ENCODE peak calls at places on chromosomes 6 and 20, in seven cellular contexts. One of them, this sample, is unnamed.

GRCh38 chr20:46751856-46752255 is 42.4 kb downstream of the SLC2A10 start:
- DNase-seq in nephron progenitor cell: no peak
- DNase-seq in heart right ventricle: no peak
- DNase-seq in glutamatergic neuron: no peak
- DNase-seq in GM20000: no peak
- DNase-seq in mammary epithelial cell: no peak
- DNase-seq in dorsolateral prefrontal cortex: no peak
- DNase-seq in this sample: no peak

GRCh38 chr20:32247957-32248497 is 29.4 kb upstream of the KIF3B start:
- DNase-seq in nephron progenitor cell: no peak
- DNase-seq in heart right ventricle: no peak
- DNase-seq in glutamatergic neuron: no peak
- DNase-seq in GM20000: no peak
- DNase-seq in mammary epithelial cell: no peak
- DNase-seq in dorsolateral prefrontal cortex: no peak
- DNase-seq in this sample: no peak

GRCh38 chr20:32610897-32611218 is 25.7 kb upstream of the NOL4L start:
- DNase-seq in nephron progenitor cell: no peak
- DNase-seq in heart right ventricle: no peak
- DNase-seq in glutamatergic neuron: no peak
- DNase-seq in GM20000: no peak
- DNase-seq in mammary epithelial cell: no peak
- DNase-seq in dorsolateral prefrontal cortex: no peak
- DNase-seq in this sample: no peak

GRCh38 chr6:68633654-68634502 is 1.2 kb upstream of the ADGRB3 start:
- DNase-seq in nephron progenitor cell: no peak
- DNase-seq in heart right ventricle: no peak
- DNase-seq in glutamatergic neuron: no peak
- DNase-seq in GM20000: no peak
- DNase-seq in mammary epithelial cell: no peak
- DNase-seq in dorsolateral prefrontal cortex: no peak
- DNase-seq in this sample: no peak

GRCh38 chr20:64230461-64231145 is 24.9 kb upstream of the PCMTD2 start:
- DNase-seq in nephron progenitor cell: no peak
- DNase-seq in heart right ventricle: no peak
- DNase-seq in glutamatergic neuron: peak; percentile 8
- DNase-seq in GM20000: no peak
- DNase-seq in mammary epithelial cell: no peak
- DNase-seq in dorsolateral prefrontal cortex: no peak
- DNase-seq in this sample: no peak

GRCh38 chr6:108175592-108176279 is 9.9 kb downstream of the NR2E1 start:
- DNase-seq in nephron progenitor cell: peak; percentile 48
- DNase-seq in heart right ventricle: no peak
- DNase-seq in glutamatergic neuron: no peak
- DNase-seq in GM20000: peak; percentile 41
- DNase-seq in mammary epithelial cell: no peak
- DNase-seq in dorsolateral prefrontal cortex: no peak
- DNase-seq in this sample: no peak

GRCh38 chr20:44572551-44573500 is 9.6 kb upstream of the PKIG start:
- DNase-seq in nephron progenitor cell: no peak
- DNase-seq in heart right ventricle: peak; percentile 64
- DNase-seq in glutamatergic neuron: no peak
- DNase-seq in GM20000: no peak
- DNase-seq in mammary epithelial cell: peak; percentile 85
- DNase-seq in dorsolateral prefrontal cortex: peak; percentile 78
- DNase-seq in this sample: no peak

GRCh38 chr6:129398764-129399163 is 311.2 kb downstream of the ARHGAP18 start:
- DNase-seq in nephron progenitor cell: no peak
- DNase-seq in heart right ventricle: no peak
- DNase-seq in glutamatergic neuron: no peak
- DNase-seq in GM20000: no peak
- DNase-seq in mammary epithelial cell: no peak
- DNase-seq in dorsolateral prefrontal cortex: no peak
- DNase-seq in this sample: no peak

GRCh38 chr6:26205161-26205624 is 118.0 kb downstream of the HFE start:
- DNase-seq in nephron progenitor cell: peak; percentile 67
- DNase-seq in heart right ventricle: peak; percentile 90
- DNase-seq in glutamatergic neuron: peak; percentile 78
- DNase-seq in GM20000: peak; percentile 69
- DNase-seq in mammary epithelial cell: peak; percentile 74
- DNase-seq in dorsolateral prefrontal cortex: peak; percentile 72
- DNase-seq in this sample: peak; percentile 59

GRCh38 chr6:150617062-150617461 is 17.4 kb downstream of the PLEKHG1 start:
- DNase-seq in nephron progenitor cell: no peak
- DNase-seq in heart right ventricle: no peak
- DNase-seq in glutamatergic neuron: no peak
- DNase-seq in GM20000: no peak
- DNase-seq in mammary epithelial cell: no peak
- DNase-seq in dorsolateral prefrontal cortex: no peak
- DNase-seq in this sample: no peak

GRCh38 chr20:53608071-53608455 is 14.4 kb upstream of the ZNF217 start:
- DNase-seq in nephron progenitor cell: no peak
- DNase-seq in heart right ventricle: no peak
- DNase-seq in glutamatergic neuron: no peak
- DNase-seq in GM20000: no peak
- DNase-seq in mammary epithelial cell: no peak
- DNase-seq in dorsolateral prefrontal cortex: no peak
- DNase-seq in this sample: no peak

GRCh38 chr20:63054103-63054474 is 47.3 kb upstream of the BHLHE23 start:
- DNase-seq in nephron progenitor cell: no peak
- DNase-seq in heart right ventricle: no peak
- DNase-seq in glutamatergic neuron: no peak
- DNase-seq in GM20000: no peak
- DNase-seq in mammary epithelial cell: no peak
- DNase-seq in dorsolateral prefrontal cortex: peak; percentile 34
- DNase-seq in this sample: no peak

GRCh38 chr6:144439016-144439415 is 153.9 kb downstream of the UTRN start:
- DNase-seq in nephron progenitor cell: no peak
- DNase-seq in heart right ventricle: no peak
- DNase-seq in glutamatergic neuron: no peak
- DNase-seq in GM20000: no peak
- DNase-seq in mammary epithelial cell: no peak
- DNase-seq in dorsolateral prefrontal cortex: no peak
- DNase-seq in this sample: no peak

GRCh38 chr6:42271834-42272805 is 54.5 kb upstream of the MRPS10 start:
- DNase-seq in nephron progenitor cell: no peak
- DNase-seq in heart right ventricle: no peak
- DNase-seq in glutamatergic neuron: no peak
- DNase-seq in GM20000: no peak
- DNase-seq in mammary epithelial cell: no peak
- DNase-seq in dorsolateral prefrontal cortex: no peak
- DNase-seq in this sample: no peak

GRCh38 chr6:148239777-148240462 is 102.7 kb upstream of the SASH1 start:
- DNase-seq in nephron progenitor cell: no peak
- DNase-seq in heart right ventricle: no peak
- DNase-seq in glutamatergic neuron: no peak
- DNase-seq in GM20000: no peak
- DNase-seq in mammary epithelial cell: no peak
- DNase-seq in dorsolateral prefrontal cortex: no peak
- DNase-seq in this sample: no peak

GRCh38 chr20:4449977-4450715 is 271.6 kb upstream of the PRND start:
- DNase-seq in nephron progenitor cell: no peak
- DNase-seq in heart right ventricle: no peak
- DNase-seq in glutamatergic neuron: no peak
- DNase-seq in GM20000: no peak
- DNase-seq in mammary epithelial cell: peak; percentile 72
- DNase-seq in dorsolateral prefrontal cortex: no peak
- DNase-seq in this sample: no peak

GRCh38 chr20:39036851-39037250 is 74.7 kb downstream of the DHX35 start:
- DNase-seq in nephron progenitor cell: no peak
- DNase-seq in heart right ventricle: no peak
- DNase-seq in glutamatergic neuron: no peak
- DNase-seq in GM20000: no peak
- DNase-seq in mammary epithelial cell: no peak
- DNase-seq in dorsolateral prefrontal cortex: no peak
- DNase-seq in this sample: no peak

GRCh38 chr20:35232575-35232974 is 6.1 kb downstream of the MMP24 start:
- DNase-seq in nephron progenitor cell: no peak
- DNase-seq in heart right ventricle: no peak
- DNase-seq in glutamatergic neuron: no peak
- DNase-seq in GM20000: no peak
- DNase-seq in mammary epithelial cell: no peak
- DNase-seq in dorsolateral prefrontal cortex: no peak
- DNase-seq in this sample: no peak

GRCh38 chr6:147855823-147856222 is 347.3 kb downstream of the SAMD5 start:
- DNase-seq in nephron progenitor cell: no peak
- DNase-seq in heart right ventricle: no peak
- DNase-seq in glutamatergic neuron: no peak
- DNase-seq in GM20000: no peak
- DNase-seq in mammary epithelial cell: peak; percentile 37
- DNase-seq in dorsolateral prefrontal cortex: no peak
- DNase-seq in this sample: no peak

GRCh38 chr6:109486068-109486467 is 3.0 kb upstream of the ZBTB24 start:
- DNase-seq in nephron progenitor cell: no peak
- DNase-seq in heart right ventricle: no peak
- DNase-seq in glutamatergic neuron: no peak
- DNase-seq in GM20000: no peak
- DNase-seq in mammary epithelial cell: peak; percentile 48
- DNase-seq in dorsolateral prefrontal cortex: no peak
- DNase-seq in this sample: no peak

GRCh38 chr6:37131104-37131959 is 38.6 kb upstream of the PIM1 start:
- DNase-seq in nephron progenitor cell: peak; percentile 28
- DNase-seq in heart right ventricle: peak; percentile 82
- DNase-seq in glutamatergic neuron: no peak
- DNase-seq in GM20000: no peak
- DNase-seq in mammary epithelial cell: no peak
- DNase-seq in dorsolateral prefrontal cortex: no peak
- DNase-seq in this sample: peak; percentile 32

GRCh38 chr6:369559-370431 is 21.8 kb upstream of the IRF4 start:
- DNase-seq in nephron progenitor cell: no peak
- DNase-seq in heart right ventricle: no peak
- DNase-seq in glutamatergic neuron: no peak
- DNase-seq in GM20000: no peak
- DNase-seq in mammary epithelial cell: no peak
- DNase-seq in dorsolateral prefrontal cortex: peak; percentile 35
- DNase-seq in this sample: no peak

GRCh38 chr20:38790210-38791053 is 15.1 kb upstream of the PPP1R16B start:
- DNase-seq in nephron progenitor cell: peak; percentile 42
- DNase-seq in heart right ventricle: no peak
- DNase-seq in glutamatergic neuron: peak; percentile 40
- DNase-seq in GM20000: peak; percentile 56
- DNase-seq in mammary epithelial cell: peak; percentile 77
- DNase-seq in dorsolateral prefrontal cortex: no peak
- DNase-seq in this sample: peak; percentile 34

GRCh38 chr6:46421239-46421638 is 70.0 kb downstream of the RCAN2 start:
- DNase-seq in nephron progenitor cell: no peak
- DNase-seq in heart right ventricle: no peak
- DNase-seq in glutamatergic neuron: no peak
- DNase-seq in GM20000: no peak
- DNase-seq in mammary epithelial cell: no peak
- DNase-seq in dorsolateral prefrontal cortex: no peak
- DNase-seq in this sample: no peak
- TF ChIP-seq CTCF in nephron progenitor cell: no peak
- TF ChIP-seq CTCF in heart right ventricle: no peak
- TF ChIP-seq CTCF in glutamatergic neuron: no peak
- TF ChIP-seq CTCF in GM20000: no peak
- TF ChIP-seq CTCF in mammary epithelial cell: no peak
- TF ChIP-seq CTCF in dorsolateral prefrontal cortex: no peak
- TF ChIP-seq CTCF in this sample: no peak

DNA sequence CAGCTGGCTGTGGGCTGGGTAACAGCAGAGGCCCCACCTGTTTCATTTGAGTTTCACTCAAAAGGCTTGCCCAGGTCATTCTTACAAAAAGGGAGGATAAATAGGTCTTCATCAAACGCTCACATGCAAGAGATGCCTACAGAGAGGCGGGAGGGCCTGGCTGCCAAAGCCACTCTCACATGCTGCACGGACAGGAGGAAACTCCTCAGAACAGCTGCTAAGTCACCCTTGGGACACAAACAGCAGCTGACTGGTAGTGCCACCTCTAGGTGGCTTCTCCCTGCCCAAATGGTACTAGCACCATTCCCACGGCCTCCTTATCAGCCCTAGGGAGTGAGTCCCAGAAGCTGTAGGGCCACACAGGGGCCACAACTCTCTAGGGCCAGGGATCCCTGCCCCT is 23.8 kb downstream of the SLC22A23 start:
- DNase-seq in nephron progenitor cell: no peak
- DNase-seq in heart right ventricle: no peak
- DNase-seq in glutamatergic neuron: no peak
- DNase-seq in GM20000: no peak
- DNase-seq in mammary epithelial cell: no peak
- DNase-seq in dorsolateral prefrontal cortex: no peak
- DNase-seq in this sample: no peak
- TF ChIP-seq CTCF in nephron progenitor cell: no peak
- TF ChIP-seq CTCF in heart right ventricle: no peak
- TF ChIP-seq CTCF in glutamatergic neuron: no peak
- TF ChIP-seq CTCF in GM20000: no peak
- TF ChIP-seq CTCF in mammary epithelial cell: no peak
- TF ChIP-seq CTCF in dorsolateral prefrontal cortex: no peak
- TF ChIP-seq CTCF in this sample: no peak

GRCh38 chr6:164856138-164856537 is 453.3 kb downstream of the C6orf118 start:
- DNase-seq in nephron progenitor cell: no peak
- DNase-seq in heart right ventricle: no peak
- DNase-seq in glutamatergic neuron: no peak
- DNase-seq in GM20000: no peak
- DNase-seq in mammary epithelial cell: no peak
- DNase-seq in dorsolateral prefrontal cortex: no peak
- DNase-seq in this sample: no peak

GRCh38 chr6:164861964-164862363 is 447.4 kb downstream of the C6orf118 start:
- DNase-seq in nephron progenitor cell: no peak
- DNase-seq in heart right ventricle: no peak
- DNase-seq in glutamatergic neuron: no peak
- DNase-seq in GM20000: no peak
- DNase-seq in mammary epithelial cell: no peak
- DNase-seq in dorsolateral prefrontal cortex: no peak
- DNase-seq in this sample: no peak

GRCh38 chr6:164855281-164855680 is 454.1 kb downstream of the C6orf118 start:
- DNase-seq in nephron progenitor cell: no peak
- DNase-seq in heart right ventricle: no peak
- DNase-seq in glutamatergic neuron: no peak
- DNase-seq in GM20000: no peak
- DNase-seq in mammary epithelial cell: no peak
- DNase-seq in dorsolateral prefrontal cortex: no peak
- DNase-seq in this sample: no peak

GRCh38 chr6:164854526-164854925 is 454.9 kb downstream of the C6orf118 start:
- DNase-seq in nephron progenitor cell: no peak
- DNase-seq in heart right ventricle: no peak
- DNase-seq in glutamatergic neuron: no peak
- DNase-seq in GM20000: no peak
- DNase-seq in mammary epithelial cell: no peak
- DNase-seq in dorsolateral prefrontal cortex: no peak
- DNase-seq in this sample: no peak

DNA sequence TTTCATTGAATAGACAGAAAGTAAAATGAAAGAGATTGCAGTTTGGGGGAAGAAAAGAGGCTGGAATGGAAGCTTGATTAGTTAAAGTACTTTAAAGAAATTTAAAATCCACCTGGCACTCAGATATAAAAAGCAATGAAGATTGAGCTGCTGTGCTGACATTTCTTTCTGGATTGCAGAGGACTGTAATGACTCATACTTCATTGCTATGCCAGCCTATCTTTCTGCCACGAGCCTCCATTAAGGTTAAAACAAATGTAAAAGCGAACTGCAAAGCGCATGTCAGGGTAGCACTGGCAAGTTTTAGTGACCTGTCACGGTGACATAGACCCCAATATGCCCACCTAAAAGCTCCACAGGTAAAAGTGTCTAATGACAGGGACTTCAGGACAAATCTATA is 449.6 kb downstream of the C6orf118 start:
- DNase-seq in nephron progenitor cell: no peak
- DNase-seq in heart right ventricle: no peak
- DNase-seq in glutamatergic neuron: no peak
- DNase-seq in GM20000: no peak
- DNase-seq in mammary epithelial cell: no peak
- DNase-seq in dorsolateral prefrontal cortex: no peak
- DNase-seq in this sample: no peak
- TF ChIP-seq CTCF in nephron progenitor cell: no peak
- TF ChIP-seq CTCF in heart right ventricle: no peak
- TF ChIP-seq CTCF in glutamatergic neuron: no peak
- TF ChIP-seq CTCF in GM20000: no peak
- TF ChIP-seq CTCF in mammary epithelial cell: no peak
- TF ChIP-seq CTCF in dorsolateral prefrontal cortex: no peak
- TF ChIP-seq CTCF in this sample: no peak

GRCh38 chr6:28988536-28989415 is 16.3 kb downstream of the ZNF311 start:
- DNase-seq in nephron progenitor cell: peak; percentile 84
- DNase-seq in heart right ventricle: peak; percentile 38
- DNase-seq in glutamatergic neuron: peak; percentile 82
- DNase-seq in GM20000: peak; percentile 56
- DNase-seq in mammary epithelial cell: peak; percentile 48
- DNase-seq in dorsolateral prefrontal cortex: no peak
- DNase-seq in this sample: peak; percentile 76
- TF ChIP-seq CTCF in nephron progenitor cell: peak; percentile 65
- TF ChIP-seq CTCF in heart right ventricle: no peak
- TF ChIP-seq CTCF in glutamatergic neuron: peak; percentile 68
- TF ChIP-seq CTCF in GM20000: peak; percentile 17
- TF ChIP-seq CTCF in mammary epithelial cell: no peak
- TF ChIP-seq CTCF in dorsolateral prefrontal cortex: peak; percentile 11
- TF ChIP-seq CTCF in this sample: peak; percentile 67